ENCODE peak calls at places on chromosome 13, in six cellular contexts. One of them, this sample, is unnamed.

GRCh38 chr13:23180711-23181110 is at the start of gene SGCG:
- DNase-seq in GOT3: no peak
- DNase-seq in neural progenitor cell: no peak
- DNase-seq in foreskin keratinocyte: no peak
- DNase-seq in stimulated activated CD4-positive, alpha-beta T cell treated with anti-CD3 and anti-CD28 coated beads, Interleukin-4, amount 100 ng/mL, for 48 hours: no peak
- DNase-seq in NCI-H2081: no peak
- DNase-seq in this sample: no peak

GRCh38 chr13:93805736-93806135 is 579.1 kb downstream of the GPC6 start:
- DNase-seq in GOT3: no peak
- DNase-seq in neural progenitor cell: peak; percentile 66
- DNase-seq in stimulated activated CD4-positive, alpha-beta T cell treated with anti-CD3 and anti-CD28 coated beads, Interleukin-4, amount 100 ng/mL, for 48 hours: no peak
- DNase-seq in NCI-H2081: no peak
- DNase-seq in foreskin keratinocyte: no peak
- DNase-seq in this sample: peak; percentile 43

GRCh38 chr13:44068737-44069136 is 189.0 kb downstream of the LACC1 start:
- DNase-seq in neural progenitor cell: no peak
- DNase-seq in GOT3: no peak
- DNase-seq in NCI-H2081: peak; percentile 8
- DNase-seq in stimulated activated CD4-positive, alpha-beta T cell treated with anti-CD3 and anti-CD28 coated beads, Interleukin-4, amount 100 ng/mL, for 48 hours: no peak
- DNase-seq in foreskin keratinocyte: peak; percentile 76
- DNase-seq in this sample: peak; percentile 11

GRCh38 chr13:73922728-73923393 is 211.3 kb downstream of the KLF12 start:
- DNase-seq in NCI-H2081: no peak
- DNase-seq in neural progenitor cell: no peak
- DNase-seq in GOT3: no peak
- DNase-seq in foreskin keratinocyte: peak; percentile 34
- DNase-seq in stimulated activated CD4-positive, alpha-beta T cell treated with anti-CD3 and anti-CD28 coated beads, Interleukin-4, amount 100 ng/mL, for 48 hours: no peak
- DNase-seq in this sample: no peak

GRCh38 chr13:36925603-36926002 is 5.6 kb upstream of the SMAD9 start:
- DNase-seq in NCI-H2081: no peak
- DNase-seq in stimulated activated CD4-positive, alpha-beta T cell treated with anti-CD3 and anti-CD28 coated beads, Interleukin-4, amount 100 ng/mL, for 48 hours: no peak
- DNase-seq in neural progenitor cell: no peak
- DNase-seq in GOT3: no peak
- DNase-seq in foreskin keratinocyte: no peak
- DNase-seq in this sample: no peak

GRCh38 chr13:49667773-49668172 is 23.5 kb downstream of the EBPL start:
- DNase-seq in stimulated activated CD4-positive, alpha-beta T cell treated with anti-CD3 and anti-CD28 coated beads, Interleukin-4, amount 100 ng/mL, for 48 hours: no peak
- DNase-seq in GOT3: no peak
- DNase-seq in foreskin keratinocyte: no peak
- DNase-seq in NCI-H2081: no peak
- DNase-seq in neural progenitor cell: no peak
- DNase-seq in this sample: peak; percentile 11

GRCh38 chr13:29953542-29953941 is 103.1 kb upstream of the UBL3 start:
- DNase-seq in neural progenitor cell: no peak
- DNase-seq in stimulated activated CD4-positive, alpha-beta T cell treated with anti-CD3 and anti-CD28 coated beads, Interleukin-4, amount 100 ng/mL, for 48 hours: no peak
- DNase-seq in foreskin keratinocyte: no peak
- DNase-seq in NCI-H2081: no peak
- DNase-seq in GOT3: no peak
- DNase-seq in this sample: no peak

GRCh38 chr13:31172535-31172934 is 10.8 kb upstream of the HSPH1 start:
- DNase-seq in neural progenitor cell: no peak
- DNase-seq in stimulated activated CD4-positive, alpha-beta T cell treated with anti-CD3 and anti-CD28 coated beads, Interleukin-4, amount 100 ng/mL, for 48 hours: no peak
- DNase-seq in GOT3: no peak
- DNase-seq in foreskin keratinocyte: peak; percentile 99
- DNase-seq in NCI-H2081: no peak
- DNase-seq in this sample: no peak

GRCh38 chr13:90461398-90461797 is 886.1 kb upstream of the MIR17HG start:
- DNase-seq in GOT3: no peak
- DNase-seq in foreskin keratinocyte: no peak
- DNase-seq in NCI-H2081: no peak
- DNase-seq in stimulated activated CD4-positive, alpha-beta T cell treated with anti-CD3 and anti-CD28 coated beads, Interleukin-4, amount 100 ng/mL, for 48 hours: no peak
- DNase-seq in neural progenitor cell: no peak
- DNase-seq in this sample: no peak

GRCh38 chr13:82364525-82364924 is 1517.7 kb downstream of the SLITRK1 start:
- DNase-seq in stimulated activated CD4-positive, alpha-beta T cell treated with anti-CD3 and anti-CD28 coated beads, Interleukin-4, amount 100 ng/mL, for 48 hours: no peak
- DNase-seq in foreskin keratinocyte: no peak
- DNase-seq in GOT3: no peak
- DNase-seq in neural progenitor cell: no peak
- DNase-seq in NCI-H2081: no peak
- DNase-seq in this sample: no peak

GRCh38 chr13:97339019-97339988 is 94.7 kb upstream of the RAP2A start:
- DNase-seq in NCI-H2081: no peak
- DNase-seq in GOT3: no peak
- DNase-seq in stimulated activated CD4-positive, alpha-beta T cell treated with anti-CD3 and anti-CD28 coated beads, Interleukin-4, amount 100 ng/mL, for 48 hours: no peak
- DNase-seq in foreskin keratinocyte: no peak
- DNase-seq in neural progenitor cell: no peak
- DNase-seq in this sample: no peak

GRCh38 chr13:57123660-57124059 is 17.1 kb upstream of the PRR20A start:
- DNase-seq in stimulated activated CD4-positive, alpha-beta T cell treated with anti-CD3 and anti-CD28 coated beads, Interleukin-4, amount 100 ng/mL, for 48 hours: no peak
- DNase-seq in GOT3: no peak
- DNase-seq in neural progenitor cell: no peak
- DNase-seq in NCI-H2081: peak; percentile 71
- DNase-seq in foreskin keratinocyte: no peak
- DNase-seq in this sample: peak; percentile 67

GRCh38 chr13:48241651-48242050 is 8.6 kb downstream of the ITM2B start:
- DNase-seq in stimulated activated CD4-positive, alpha-beta T cell treated with anti-CD3 and anti-CD28 coated beads, Interleukin-4, amount 100 ng/mL, for 48 hours: no peak
- DNase-seq in neural progenitor cell: no peak
- DNase-seq in foreskin keratinocyte: no peak
- DNase-seq in NCI-H2081: no peak
- DNase-seq in GOT3: no peak
- DNase-seq in this sample: no peak

GRCh38 chr13:109427148-109427547 is 359.2 kb downstream of the IRS2 start:
- DNase-seq in neural progenitor cell: no peak
- DNase-seq in stimulated activated CD4-positive, alpha-beta T cell treated with anti-CD3 and anti-CD28 coated beads, Interleukin-4, amount 100 ng/mL, for 48 hours: no peak
- DNase-seq in foreskin keratinocyte: no peak
- DNase-seq in GOT3: no peak
- DNase-seq in NCI-H2081: no peak
- DNase-seq in this sample: no peak

GRCh38 chr13:26999499-26999898 is 172.1 kb downstream of the USP12 start:
- DNase-seq in neural progenitor cell: no peak
- DNase-seq in GOT3: no peak
- DNase-seq in stimulated activated CD4-positive, alpha-beta T cell treated with anti-CD3 and anti-CD28 coated beads, Interleukin-4, amount 100 ng/mL, for 48 hours: no peak
- DNase-seq in NCI-H2081: no peak
- DNase-seq in foreskin keratinocyte: no peak
- DNase-seq in this sample: no peak

GRCh38 chr13:98275711-98276171 is 98.7 kb upstream of the RNF113B start:
- DNase-seq in GOT3: no peak
- DNase-seq in NCI-H2081: no peak
- DNase-seq in foreskin keratinocyte: no peak
- DNase-seq in stimulated activated CD4-positive, alpha-beta T cell treated with anti-CD3 and anti-CD28 coated beads, Interleukin-4, amount 100 ng/mL, for 48 hours: no peak
- DNase-seq in neural progenitor cell: no peak
- DNase-seq in this sample: peak; percentile 87

GRCh38 chr13:80664930-80665329 is 324.0 kb upstream of the SPRY2 start:
- DNase-seq in foreskin keratinocyte: no peak
- DNase-seq in stimulated activated CD4-positive, alpha-beta T cell treated with anti-CD3 and anti-CD28 coated beads, Interleukin-4, amount 100 ng/mL, for 48 hours: no peak
- DNase-seq in neural progenitor cell: no peak
- DNase-seq in GOT3: no peak
- DNase-seq in NCI-H2081: no peak
- DNase-seq in this sample: no peak